ENCODE peak calls at places on chromosome 9, in nine cellular contexts. O is cardiac muscle cell; W is fibroblast of lung; E is heart right ventricle; F is HCT116; L is HFFc6; H is CD4-positive, alpha-beta T cell; M is fibroblast of pulmonary artery; P is neural progenitor cell. S is an unnamed sample.

GRCh38 chr9:112013261-112013660 is 116.6 kb downstream of the UGCG start:
- DNase-seq in O (no peak), W (no peak), E (no peak), F (no peak), L (no peak), H (no peak), M (no peak), P (no peak), S (no peak)

GRCh38 chr9:2767800-2768199 is 50.5 kb downstream of the KCNV2 start:
- DNase-seq in O (no peak), W (no peak), E (no peak), F (no peak), L (no peak), H (no peak), M (no peak), P (no peak), S (no peak)

GRCh38 chr9:87285183-87285582 is 212.5 kb upstream of the DAPK1 start:
- DNase-seq in O (peak), W (no peak), E (no peak), F (no peak), L (no peak), H (no peak), M (peak), P (no peak), S (no peak)

GRCh38 chr9:6897831-6898230 is 140.1 kb downstream of the KDM4C start:
- DNase-seq in O (no peak), W (no peak), E (no peak), F (no peak), L (no peak), H (no peak), M (no peak), P (no peak), S (no peak)

GRCh38 chr9:131419716-131420115 is 25.8 kb downstream of the PRRC2B start:
- DNase-seq in O (no peak), W (no peak), E (no peak), F (no peak), L (no peak), H (no peak), M (no peak), P (no peak), S (no peak)

GRCh38 chr9:18909140-18910018 is 123.6 kb downstream of the SAXO1 start:
- DNase-seq in O (no peak), W (no peak), E (no peak), F (no peak), L (no peak), H (no peak), M (no peak), P (no peak), S (no peak)

GRCh38 chr9:1676771-1677170 is 338.4 kb upstream of the SMARCA2 start:
- DNase-seq in O (no peak), W (no peak), E (no peak), F (no peak), L (no peak), H (no peak), M (no peak), P (no peak), S (no peak)

GRCh38 chr9:2093920-2094597 is 78.9 kb downstream of the SMARCA2 start:
- DNase-seq in O (peak), W (no peak), E (no peak), F (no peak), L (peak), H (no peak), M (peak), P (no peak), S (peak)

GRCh38 chr9:123302348-123303214 is 34.2 kb upstream of the STRBP start:
- DNase-seq in O (peak), W (no peak), E (no peak), F (no peak), L (no peak), H (no peak), M (peak), P (no peak), S (no peak)

GRCh38 chr9:36877239-36877638 is 156.8 kb downstream of the PAX5 start:
- DNase-seq in O (no peak), W (no peak), E (no peak), F (no peak), L (no peak), H (no peak), M (no peak), P (no peak), S (no peak)

GRCh38 chr9:95511232-95511951 is 5.4 kb downstream of the PTCH1 start:
- DNase-seq in O (peak), W (peak), E (no peak), F (no peak), L (peak), H (no peak), M (peak), P (peak), S (peak)

GRCh38 chr9:1462626-1463308 is 412.6 kb downstream of the DMRT2 start:
- DNase-seq in O (no peak), W (no peak), E (no peak), F (no peak), L (no peak), H (no peak), M (no peak), P (no peak), S (no peak)

GRCh38 chr9:10548348-10548747 is 64.5 kb downstream of the PTPRD start:
- DNase-seq in O (no peak), W (no peak), E (no peak), F (no peak), L (no peak), H (no peak), M (no peak), P (no peak), S (no peak)

GRCh38 chr9:376115-376514 is 161.4 kb downstream of the DOCK8 start:
- DNase-seq in O (no peak), W (no peak), E (no peak), F (no peak), L (no peak), H (no peak), M (no peak), P (no peak), S (no peak)

GRCh38 chr9:80968611-80969010 is 720.7 kb downstream of the TLE1 start:
- DNase-seq in O (peak), W (peak), E (no peak), F (no peak), L (no peak), H (no peak), M (peak), P (no peak), S (no peak)

GRCh38 chr9:116178481-116179211 is 25.1 kb downstream of the PAPPA start:
- DNase-seq in O (peak), W (no peak), E (no peak), F (no peak), L (no peak), H (no peak), M (no peak), P (no peak), S (no peak)

GRCh38 chr9:122205176-122205575 is 23.6 kb downstream of the LHX6 start:
- DNase-seq in O (no peak), W (no peak), E (no peak), F (no peak), L (no peak), H (no peak), M (no peak), P (no peak), S (no peak)

GRCh38 chr9:4553951-4554381 is 63.7 kb downstream of the SLC1A1 start:
- DNase-seq in O (peak), W (peak), E (no peak), F (no peak), L (peak), H (no peak), M (peak), P (no peak), S (no peak)

GRCh38 chr9:137301086-137301947 is 754 bp downstream of the NRARP start:
- DNase-seq in O (peak), W (peak), E (peak), F (peak), L (no peak), H (no peak), M (peak), P (peak), S (peak)

GRCh38 chr9:12666813-12667212 is 26.4 kb upstream of the TYRP1 start:
- DNase-seq in O (peak), W (no peak), E (no peak), F (no peak), L (no peak), H (no peak), M (peak), P (peak), S (peak)

GRCh38 chr9:116490321-116490720 is 196.8 kb upstream of the TRIM32 start:
- DNase-seq in O (no peak), W (no peak), E (no peak), F (no peak), L (peak), H (no peak), M (peak), P (no peak), S (no peak)

GRCh38 chr9:126805546-126806262 is 864 bp downstream of the ZBTB43 start:
- DNase-seq in O (peak), W (peak), E (peak), F (peak), L (peak), H (peak), M (peak), P (peak), S (peak)
- TF ChIP-seq CTCF in O (no peak), W (no peak), E (no peak), F (no peak), L (no peak), H (no peak), M (no peak), P (no peak), S (no peak)

GRCh38 chr9:73050062-73050814 is 97.4 kb upstream of the ALDH1A1 start:
- DNase-seq in O (peak), W (peak), E (no peak), F (no peak), L (peak), H (no peak), M (peak), P (no peak), S (peak)
- TF ChIP-seq CTCF in O (peak), W (peak), E (peak), F (peak), L (peak), H (no peak), M (peak), P (no peak), S (no peak)

DNA sequence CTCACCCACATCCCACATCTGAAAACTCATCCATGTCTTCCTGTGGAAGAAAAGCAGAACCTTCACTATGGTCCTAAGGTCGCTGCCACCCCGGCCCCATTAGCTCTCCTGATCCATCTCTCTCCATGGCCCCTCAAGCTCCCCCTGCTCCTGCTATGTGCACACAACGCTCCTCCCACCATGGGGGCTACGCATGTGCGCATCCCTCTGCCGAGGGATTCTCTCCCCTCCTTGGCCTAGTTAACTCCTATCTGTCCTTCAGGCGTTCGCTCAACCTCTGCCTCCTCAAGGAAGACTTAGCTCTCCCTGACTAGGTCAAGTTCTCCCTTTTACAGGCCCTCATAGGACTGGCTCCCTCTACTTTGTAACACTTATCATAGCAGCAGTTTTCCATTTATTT is 9.8 kb downstream of the AKNA start:
- DNase-seq in O (no peak), W (no peak), E (no peak), F (no peak), L (no peak), H (no peak), M (no peak), P (no peak), S (no peak)
- TF ChIP-seq CTCF in O (no peak), W (no peak), E (no peak), F (no peak), L (no peak), H (no peak), M (no peak), P (no peak), S (no peak)

DNA sequence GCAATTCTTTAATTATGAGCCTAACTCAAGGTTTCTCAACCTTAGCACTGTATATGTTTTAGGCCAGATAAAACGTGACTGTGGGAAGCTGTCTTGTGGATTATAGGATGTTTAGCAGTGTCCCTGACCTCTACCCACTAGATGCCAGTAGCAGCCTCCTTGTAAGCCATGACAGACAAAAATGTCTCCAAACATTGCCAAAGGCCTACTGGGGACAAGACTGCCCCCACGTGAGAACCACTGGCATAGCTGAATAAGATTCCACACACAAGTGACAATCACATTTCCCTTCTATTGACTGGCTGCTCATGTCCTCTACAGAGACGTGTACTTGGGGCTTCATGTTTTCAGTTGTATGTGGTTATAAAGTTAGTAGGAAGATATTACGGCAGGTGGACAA is 55.4 kb downstream of the GOLM1 start:
- DNase-seq in O (no peak), W (peak), E (no peak), F (peak), L (no peak), H (no peak), M (no peak), P (peak), S (no peak)
- TF ChIP-seq CTCF in O (no peak), W (no peak), E (no peak), F (peak), L (peak), H (no peak), M (no peak), P (peak), S (peak)

DNA sequence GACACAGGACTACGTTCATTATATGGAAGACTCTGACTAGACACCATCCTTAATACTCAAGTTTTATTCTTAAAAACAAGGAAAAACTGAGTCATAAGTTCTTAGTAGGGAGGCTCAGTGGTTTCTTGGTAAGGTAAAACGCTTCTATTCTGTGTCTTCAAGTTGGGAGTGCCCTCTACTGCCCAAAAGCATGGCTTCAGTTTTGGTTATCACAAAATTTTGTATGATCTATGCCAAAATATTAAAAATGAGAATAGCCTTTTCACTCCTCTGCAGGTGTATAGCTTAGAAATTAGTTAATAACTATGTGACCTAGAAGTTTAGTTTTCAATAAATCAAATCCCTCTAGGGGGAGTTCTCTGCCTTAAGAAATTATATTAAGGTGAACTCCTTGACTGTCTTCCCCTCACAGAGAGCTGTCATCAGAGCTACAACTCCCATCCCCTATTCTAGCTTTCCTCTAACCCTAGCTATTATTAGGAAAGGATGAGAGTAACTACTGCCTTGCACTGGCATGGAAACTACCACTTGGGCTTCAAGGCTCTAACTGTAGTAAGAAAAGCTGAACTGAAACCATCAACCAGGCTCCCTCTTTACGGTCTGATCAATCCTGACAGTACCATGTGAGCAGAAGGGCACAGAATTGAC is 189.7 kb downstream of the GNAQ start:
- DNase-seq in O (no peak), W (no peak), E (no peak), F (no peak), L (no peak), H (no peak), M (no peak), P (no peak), S (no peak)
- TF ChIP-seq CTCF in O (peak), W (peak), E (peak), F (peak), L (peak), H (peak), M (peak), P (peak), S (peak)

GRCh38 chr9:134212809-134213507 is 48.6 kb upstream of the RNU6ATAC start:
- DNase-seq in O (no peak), W (no peak), E (peak), F (no peak), L (no peak), H (no peak), M (no peak), P (no peak), S (no peak)
- TF ChIP-seq CTCF in O (no peak), W (no peak), E (no peak), F (no peak), L (no peak), H (no peak), M (no peak), P (no peak), S (no peak)

S was measured in GM23338.